ENCODE peak calls at places on chromosomes 2 and 18, in seven cellular contexts. One of them, this sample, is unnamed.

GRCh38 chr2:122322815-122323214 is 567.4 kb downstream of the TSN start:
- DNase-seq in lower lobe of right lung: no peak
- DNase-seq in posterior cingulate gyrus: no peak
- DNase-seq in ACHN: no peak
- DNase-seq in mesothelial cell of epicardium: no peak
- DNase-seq in cardiac septum: no peak
- DNase-seq in activated CD8-positive, alpha-beta memory T cell treated with anti-CD3 and anti-CD28 coated beads, Interleukin-2, amount 50 U/mL, for 48 hours: no peak
- DNase-seq in this sample: no peak

GRCh38 chr2:6071536-6071935 is 379.4 kb downstream of the SOX11 start:
- DNase-seq in lower lobe of right lung: no peak
- DNase-seq in posterior cingulate gyrus: no peak
- DNase-seq in ACHN: no peak
- DNase-seq in mesothelial cell of epicardium: no peak
- DNase-seq in cardiac septum: no peak
- DNase-seq in activated CD8-positive, alpha-beta memory T cell treated with anti-CD3 and anti-CD28 coated beads, Interleukin-2, amount 50 U/mL, for 48 hours: no peak
- DNase-seq in this sample: no peak

GRCh38 chr2:231648579-231649174 is 56.0 kb downstream of the TEX44 start:
- DNase-seq in lower lobe of right lung: peak
- DNase-seq in posterior cingulate gyrus: peak
- DNase-seq in ACHN: peak
- DNase-seq in mesothelial cell of epicardium: no peak
- DNase-seq in cardiac septum: peak
- DNase-seq in activated CD8-positive, alpha-beta memory T cell treated with anti-CD3 and anti-CD28 coated beads, Interleukin-2, amount 50 U/mL, for 48 hours: peak
- DNase-seq in this sample: peak

GRCh38 chr2:134433469-134433868 is 179.6 kb downstream of the MGAT5 start:
- DNase-seq in lower lobe of right lung: no peak
- DNase-seq in posterior cingulate gyrus: no peak
- DNase-seq in ACHN: no peak
- DNase-seq in mesothelial cell of epicardium: no peak
- DNase-seq in cardiac septum: no peak
- DNase-seq in activated CD8-positive, alpha-beta memory T cell treated with anti-CD3 and anti-CD28 coated beads, Interleukin-2, amount 50 U/mL, for 48 hours: no peak
- DNase-seq in this sample: no peak

GRCh38 chr2:239904496-239904895 is 120.6 kb downstream of the NDUFA10 start:
- DNase-seq in lower lobe of right lung: no peak
- DNase-seq in posterior cingulate gyrus: no peak
- DNase-seq in ACHN: no peak
- DNase-seq in mesothelial cell of epicardium: no peak
- DNase-seq in cardiac septum: no peak
- DNase-seq in activated CD8-positive, alpha-beta memory T cell treated with anti-CD3 and anti-CD28 coated beads, Interleukin-2, amount 50 U/mL, for 48 hours: no peak
- DNase-seq in this sample: no peak

GRCh38 chr18:43932140-43932539 is 654.9 kb upstream of the SYT4 start:
- DNase-seq in lower lobe of right lung: no peak
- DNase-seq in posterior cingulate gyrus: no peak
- DNase-seq in ACHN: no peak
- DNase-seq in mesothelial cell of epicardium: no peak
- DNase-seq in cardiac septum: no peak
- DNase-seq in activated CD8-positive, alpha-beta memory T cell treated with anti-CD3 and anti-CD28 coated beads, Interleukin-2, amount 50 U/mL, for 48 hours: no peak
- DNase-seq in this sample: no peak

GRCh38 chr2:192286093-192286701 is 91.5 kb upstream of the TMEFF2 start:
- DNase-seq in lower lobe of right lung: no peak
- DNase-seq in posterior cingulate gyrus: peak
- DNase-seq in ACHN: peak
- DNase-seq in mesothelial cell of epicardium: no peak
- DNase-seq in cardiac septum: no peak
- DNase-seq in activated CD8-positive, alpha-beta memory T cell treated with anti-CD3 and anti-CD28 coated beads, Interleukin-2, amount 50 U/mL, for 48 hours: no peak
- DNase-seq in this sample: no peak

GRCh38 chr2:155368934-155369333 is 670.4 kb downstream of the KCNJ3 start:
- DNase-seq in lower lobe of right lung: no peak
- DNase-seq in posterior cingulate gyrus: no peak
- DNase-seq in ACHN: peak
- DNase-seq in mesothelial cell of epicardium: no peak
- DNase-seq in cardiac septum: no peak
- DNase-seq in activated CD8-positive, alpha-beta memory T cell treated with anti-CD3 and anti-CD28 coated beads, Interleukin-2, amount 50 U/mL, for 48 hours: no peak
- DNase-seq in this sample: no peak

GRCh38 chr2:224161712-224162111 is 122.6 kb upstream of the SERPINE2 start:
- DNase-seq in lower lobe of right lung: no peak
- DNase-seq in posterior cingulate gyrus: no peak
- DNase-seq in ACHN: no peak
- DNase-seq in mesothelial cell of epicardium: no peak
- DNase-seq in cardiac septum: no peak
- DNase-seq in activated CD8-positive, alpha-beta memory T cell treated with anti-CD3 and anti-CD28 coated beads, Interleukin-2, amount 50 U/mL, for 48 hours: no peak
- DNase-seq in this sample: no peak

GRCh38 chr2:241799522-241800197 is 9.3 kb upstream of the NEU4 start:
- DNase-seq in lower lobe of right lung: peak
- DNase-seq in posterior cingulate gyrus: no peak
- DNase-seq in ACHN: no peak
- DNase-seq in mesothelial cell of epicardium: peak
- DNase-seq in cardiac septum: peak
- DNase-seq in activated CD8-positive, alpha-beta memory T cell treated with anti-CD3 and anti-CD28 coated beads, Interleukin-2, amount 50 U/mL, for 48 hours: no peak
- DNase-seq in this sample: peak

GRCh38 chr18:79070486-79070885 is 1.3 kb downstream of the ATP9B start:
- DNase-seq in lower lobe of right lung: no peak
- DNase-seq in posterior cingulate gyrus: no peak
- DNase-seq in ACHN: no peak
- DNase-seq in mesothelial cell of epicardium: no peak
- DNase-seq in cardiac septum: no peak
- DNase-seq in activated CD8-positive, alpha-beta memory T cell treated with anti-CD3 and anti-CD28 coated beads, Interleukin-2, amount 50 U/mL, for 48 hours: no peak
- DNase-seq in this sample: no peak

GRCh38 chr18:7729858-7730257 is 162.7 kb downstream of the PTPRM start:
- DNase-seq in lower lobe of right lung: no peak
- DNase-seq in posterior cingulate gyrus: no peak
- DNase-seq in ACHN: no peak
- DNase-seq in mesothelial cell of epicardium: no peak
- DNase-seq in cardiac septum: no peak
- DNase-seq in activated CD8-positive, alpha-beta memory T cell treated with anti-CD3 and anti-CD28 coated beads, Interleukin-2, amount 50 U/mL, for 48 hours: no peak
- DNase-seq in this sample: no peak

GRCh38 chr18:59822612-59823275 is 77.1 kb upstream of the PMAIP1 start:
- DNase-seq in lower lobe of right lung: no peak
- DNase-seq in posterior cingulate gyrus: no peak
- DNase-seq in ACHN: no peak
- DNase-seq in mesothelial cell of epicardium: no peak
- DNase-seq in cardiac septum: no peak
- DNase-seq in activated CD8-positive, alpha-beta memory T cell treated with anti-CD3 and anti-CD28 coated beads, Interleukin-2, amount 50 U/mL, for 48 hours: no peak
- DNase-seq in this sample: no peak

GRCh38 chr18:49814147-49814499 is 790 bp upstream of the ACAA2 start:
- DNase-seq in lower lobe of right lung: no peak
- DNase-seq in posterior cingulate gyrus: no peak
- DNase-seq in ACHN: peak
- DNase-seq in mesothelial cell of epicardium: peak
- DNase-seq in cardiac septum: peak
- DNase-seq in activated CD8-positive, alpha-beta memory T cell treated with anti-CD3 and anti-CD28 coated beads, Interleukin-2, amount 50 U/mL, for 48 hours: peak
- DNase-seq in this sample: peak

GRCh38 chr2:162265666-162266467 is 22.6 kb upstream of the FAP start:
- DNase-seq in lower lobe of right lung: no peak
- DNase-seq in posterior cingulate gyrus: no peak
- DNase-seq in ACHN: no peak
- DNase-seq in mesothelial cell of epicardium: no peak
- DNase-seq in cardiac septum: no peak
- DNase-seq in activated CD8-positive, alpha-beta memory T cell treated with anti-CD3 and anti-CD28 coated beads, Interleukin-2, amount 50 U/mL, for 48 hours: no peak
- DNase-seq in this sample: no peak

GRCh38 chr2:20443276-20443920 is 3.5 kb upstream of the RHOB start:
- DNase-seq in lower lobe of right lung: no peak
- DNase-seq in posterior cingulate gyrus: no peak
- DNase-seq in ACHN: peak
- DNase-seq in mesothelial cell of epicardium: peak
- DNase-seq in cardiac septum: no peak
- DNase-seq in activated CD8-positive, alpha-beta memory T cell treated with anti-CD3 and anti-CD28 coated beads, Interleukin-2, amount 50 U/mL, for 48 hours: peak
- DNase-seq in this sample: no peak